ENCODE peak calls at places on chromosome 16, in ten cellular contexts. S, Q, Y, L, X, M, G, F, K and P are unnamed samples.

GRCh38 chr16:57091990-57092785 is at the start of gene CPNE2:
- DNase-seq in S (no peak), G (peak; percentile 44), M (peak; percentile 14), K (no peak), Y (no peak), Q (no peak), X (peak; percentile 51), F (peak; percentile 12), L (peak; percentile 35), P (no peak)

GRCh38 chr16:85398050-85398451 is 215.1 kb upstream of the GSE1 start:
- DNase-seq in F (no peak), K (no peak), S (no peak), Q (no peak), X (peak; percentile 15), L (no peak), G (no peak), M (no peak), Y (no peak), P (no peak)

GRCh38 chr16:68644715-68645493 is at the start of gene CDH3:
- DNase-seq in F (no peak), X (no peak), K (no peak), Q (no peak), S (peak; percentile 25), G (no peak), Y (no peak), M (peak; percentile 52), L (peak; percentile 80), P (no peak)

GRCh38 chr16:49866533-49867155 is 10.7 kb upstream of the ZNF423 start:
- DNase-seq in F (no peak), X (no peak), G (no peak), Y (no peak), K (no peak), S (no peak), M (no peak), L (no peak), Q (no peak), P (no peak)

GRCh38 chr16:11093578-11094074 is 149.3 kb downstream of the CLEC16A start:
- DNase-seq in K (no peak), Q (no peak), G (no peak), L (no peak), X (no peak), S (no peak), F (no peak), Y (no peak), M (no peak), P (no peak)

GRCh38 chr16:15778999-15779614 is 77.7 kb downstream of the MYH11 start:
- DNase-seq in G (no peak), Q (no peak), M (no peak), L (no peak), S (no peak), X (no peak), F (no peak), Y (no peak), K (no peak), P (no peak)

GRCh38 chr16:27449434-27450188 is 47.6 kb downstream of the IL21R start:
- DNase-seq in G (no peak), Y (peak; percentile 70), M (no peak), Q (no peak), X (no peak), S (peak; percentile 87), K (no peak), F (no peak), L (no peak), P (no peak)

GRCh38 chr16:19348578-19349315 is 63.2 kb downstream of the CLEC19A start:
- DNase-seq in F (no peak), X (no peak), K (no peak), M (no peak), L (no peak), S (no peak), G (no peak), Y (no peak), Q (no peak), P (no peak)

GRCh38 chr16:75289189-75289588 is 37.8 kb upstream of the BCAR1 start:
- DNase-seq in X (no peak), S (no peak), G (peak; percentile 34), Q (no peak), K (no peak), F (no peak), L (no peak), M (no peak), Y (no peak), P (no peak)

GRCh38 chr16:53291757-53292392 is 142.4 kb upstream of the RBL2 start:
- DNase-seq in X (no peak), Q (no peak), G (peak; percentile 13), L (no peak), M (no peak), K (no peak), F (no peak), Y (no peak), S (no peak), P (no peak)

GRCh38 chr16:19095699-19096098 is 18.1 kb upstream of the ITPRIPL2 start:
- DNase-seq in S (no peak), L (no peak), K (no peak), G (no peak), F (no peak), Q (no peak), M (no peak), X (no peak), Y (no peak), P (no peak)

GRCh38 chr16:23511731-23512130 is 1.4 kb upstream of the GGA2 start:
- DNase-seq in Y (no peak), Q (no peak), G (no peak), F (no peak), L (no peak), M (no peak), X (no peak), K (no peak), S (no peak), P (no peak)

GRCh38 chr16:16051132-16051531 is 101.7 kb downstream of the ABCC1 start:
- DNase-seq in F (no peak), Q (no peak), Y (no peak), M (no peak), G (no peak), X (no peak), L (no peak), S (no peak), K (no peak), P (no peak)

GRCh38 chr16:86709902-86710601 is 131.7 kb downstream of the FOXL1 start:
- DNase-seq in G (no peak), M (no peak), X (no peak), L (no peak), Q (no peak), F (no peak), K (no peak), S (no peak), Y (no peak), P (no peak)

GRCh38 chr16:17222756-17223411 is 247.9 kb downstream of the XYLT1 start:
- DNase-seq in F (no peak), G (no peak), S (no peak), K (no peak), M (no peak), X (peak; percentile 52), Q (no peak), Y (no peak), L (no peak), P (no peak)

GRCh38 chr16:3536851-3537250 is 36.0 kb downstream of the CLUAP1 start:
- DNase-seq in Q (no peak), M (no peak), S (no peak), F (no peak), G (peak; percentile 58), Y (no peak), K (no peak), X (no peak), L (no peak), P (no peak)

GRCh38 chr16:66344533-66345145 is 21.9 kb upstream of the CDH5 start:
- DNase-seq in G (peak; percentile 33), S (no peak), Q (no peak), L (peak; percentile 66), K (peak; percentile 12), F (peak; percentile 67), X (no peak), Y (no peak), M (peak; percentile 3), P (peak; percentile 56)

GRCh38 chr16:85785927-85786326 is 13.4 kb downstream of the EMC8 start:
- DNase-seq in G (peak; percentile 33), L (no peak), Y (no peak), S (no peak), F (no peak), M (no peak), X (no peak), K (no peak), Q (no peak), P (no peak)

GRCh38 chr16:81891734-81892364 is 112.8 kb downstream of the PLCG2 start:
- DNase-seq in Q (no peak), Y (no peak), X (no peak), L (no peak), S (no peak), F (no peak), M (no peak), G (no peak), K (no peak), P (no peak)

GRCh38 chr16:31009894-31010293 is 544 bp downstream of the STX1B start:
- DNase-seq in M (no peak), K (no peak), Q (no peak), F (no peak), L (no peak), Y (no peak), S (no peak), X (no peak), G (no peak), P (no peak)

GRCh38 chr16:86917471-86918365 is 339.4 kb downstream of the FOXL1 start:
- DNase-seq in Q (no peak), S (no peak), G (no peak), K (no peak), M (no peak), L (no peak), F (no peak), X (no peak), Y (no peak), P (no peak)

GRCh38 chr16:21244798-21245197 is 11.3 kb downstream of the ANKS4B start:
- DNase-seq in Y (no peak), K (no peak), Q (no peak), X (no peak), F (no peak), S (no peak), L (no peak), G (no peak), M (no peak), P (no peak)

GRCh38 chr16:53937068-53937614 is 233.2 kb downstream of the FTO start:
- DNase-seq in L (no peak), M (no peak), G (no peak), Y (no peak), F (no peak), X (no peak), Q (no peak), K (no peak), S (no peak), P (no peak)

GRCh38 chr16:80710918-80711317 is 93.5 kb downstream of the CDYL2 start:
- DNase-seq in X (no peak), M (no peak), Y (no peak), S (no peak), L (no peak), F (no peak), G (peak; percentile 19), K (no peak), Q (no peak), P (no peak)

GRCh38 chr16:85720319-85720637 is 30.6 kb downstream of the C16orf74 start:
- DNase-seq in S (no peak), Y (no peak), M (no peak), X (no peak), G (peak; percentile 19), Q (no peak), K (no peak), L (no peak), F (no peak), P (no peak)

GRCh38 chr16:80317132-80318098 is 223.4 kb upstream of the DYNLRB2 start:
- DNase-seq in Y (no peak), L (peak; percentile 96), K (no peak), Q (no peak), G (no peak), X (no peak), M (no peak), F (no peak), S (no peak), P (no peak)

GRCh38 chr16:14321542-14321941 is 250.4 kb downstream of the MRTFB start:
- DNase-seq in F (no peak), X (no peak), L (no peak), K (no peak), G (no peak), M (no peak), S (no peak), Q (no peak), Y (no peak), P (no peak)

GRCh38 chr16:89130448-89130847 is 36.8 kb downstream of the ACSF3 start:
- DNase-seq in Q (no peak), G (no peak), Y (no peak), X (no peak), L (no peak), F (no peak), M (no peak), K (no peak), S (no peak), P (no peak)